ENCODE peak calls at places on chromosomes 4 and X, in eight cellular contexts. F is activated T-cell treated with anti-CD3 and anti-CD28 coated beads, Interleukin-2, amount 50 U/mL, for 72 hours; J is T follicular helper cell; I is upper lobe of left lung; Q is IMR-90; N is activated CD4-positive, alpha-beta T cell treated with anti-CD3 and anti-CD28 coated beads for 24 hours; G is heart left ventricle; K is GM13977. R is an unnamed sample.

GRCh38 chr4:81722229-81722900 is 250.7 kb upstream of the RASGEF1B start:
- DNase-seq in Q (no peak), F (no peak), N (no peak), K (no peak), I (no peak), G (no peak), J (no peak), R (no peak)

GRCh38 chrX:38975368-38975767 is 174.1 kb downstream of the MID1IP1 start:
- DNase-seq in F (no peak), Q (no peak), N (no peak), K (no peak), J (no peak), G (no peak), I (no peak), R (no peak)

GRCh38 chr4:89653012-89653411 is 183.9 kb downstream of the SNCA start:
- DNase-seq in G (no peak), I (no peak), F (no peak), Q (no peak), N (no peak), J (no peak), K (no peak), R (no peak)

GRCh38 chr4:1806596-1807257 is 13.6 kb downstream of the FGFR3 start:
- DNase-seq in I (peak; percentile 77), K (no peak), Q (no peak), N (no peak), J (no peak), G (no peak), F (no peak), R (no peak)

GRCh38 chr4:33171873-33172550 is 2451.8 kb downstream of the PCDH7 start:
- DNase-seq in G (no peak), Q (no peak), K (no peak), N (no peak), F (no peak), J (no peak), I (no peak), R (no peak)

GRCh38 chr4:48073567-48074103 is 57.1 kb downstream of the NIPAL1 start:
- DNase-seq in Q (no peak), F (no peak), N (no peak), G (no peak), I (no peak), K (no peak), J (no peak), R (no peak)

GRCh38 chr4:8738471-8738931 is 133.1 kb downstream of the HMX1 start:
- DNase-seq in Q (no peak), G (no peak), F (no peak), K (no peak), I (peak; percentile 48), J (no peak), N (no peak), R (no peak)

GRCh38 chr4:8403173-8403753 is 37.3 kb downstream of the ACOX3 start:
- DNase-seq in I (peak; percentile 91), F (peak; percentile 63), N (peak; percentile 49), J (peak; percentile 31), Q (peak; percentile 77), G (peak; percentile 88), K (peak; percentile 80), R (no peak)

GRCh38 chr4:101115841-101116240 is 231.5 kb downstream of the PPP3CA start:
- DNase-seq in F (no peak), Q (no peak), N (no peak), I (no peak), J (no peak), K (no peak), G (no peak), R (no peak)

R was measured in GM12878.